ENCODE peak calls at places on chromosomes 16 and 17, in ten cellular contexts. O, F, G, Z, C, Y, J, X, S and L are unnamed samples.

GRCh38 chr17:58307468-58308172 is 21.0 kb downstream of the TSPOAP1 start:
- DNase-seq in G (peak; percentile 16), F (no peak), O (no peak), J (peak; percentile 14), C (no peak), Y (no peak), X (no peak), Z (no peak), S (peak; percentile 53), L (no peak)

GRCh38 chr16:48687421-48688038 is 77.5 kb upstream of the N4BP1 start:
- DNase-seq in S (peak; percentile 80), C (peak; percentile 70), J (peak; percentile 41), X (peak; percentile 18), F (no peak), Z (peak; percentile 79), G (peak; percentile 22), O (no peak), Y (no peak), L (peak; percentile 0)

GRCh38 chr16:31071861-31072260 is 2.2 kb downstream of the ZNF668 start:
- DNase-seq in Y (no peak), O (no peak), C (no peak), G (no peak), J (no peak), X (no peak), Z (peak; percentile 57), F (no peak), S (no peak), L (no peak)

GRCh38 chr17:30957741-30958140 is 13.1 kb upstream of the RNF135 start:
- DNase-seq in J (no peak), O (no peak), G (no peak), C (no peak), S (no peak), F (no peak), X (no peak), Z (no peak), Y (peak; percentile 49), L (no peak)

GRCh38 chr17:59972778-59973177 is 8.2 kb upstream of the RNFT1 start:
- DNase-seq in F (no peak), X (no peak), Y (no peak), Z (peak; percentile 58), J (no peak), O (no peak), S (no peak), G (no peak), C (no peak), L (no peak)

GRCh38 chr17:45143101-45143670 is 5.1 kb upstream of the HEXIM1 start:
- DNase-seq in Z (no peak), C (no peak), J (no peak), O (no peak), X (no peak), G (no peak), Y (peak; percentile 60), F (no peak), S (peak; percentile 78), L (no peak)

GRCh38 chr17:79092567-79092966 is 17.9 kb downstream of the ENGASE start:
- DNase-seq in F (no peak), Z (no peak), O (no peak), S (no peak), X (no peak), Y (no peak), G (no peak), C (no peak), J (no peak), L (no peak)

GRCh38 chr17:10316986-10317834 is 55.6 kb downstream of the MYH13 start:
- DNase-seq in O (no peak), S (peak; percentile 94), G (peak; percentile 79), X (peak; percentile 9), C (peak; percentile 69), Y (no peak), Z (peak; percentile 78), J (peak; percentile 70), F (no peak), L (peak; percentile 10)

DNA sequence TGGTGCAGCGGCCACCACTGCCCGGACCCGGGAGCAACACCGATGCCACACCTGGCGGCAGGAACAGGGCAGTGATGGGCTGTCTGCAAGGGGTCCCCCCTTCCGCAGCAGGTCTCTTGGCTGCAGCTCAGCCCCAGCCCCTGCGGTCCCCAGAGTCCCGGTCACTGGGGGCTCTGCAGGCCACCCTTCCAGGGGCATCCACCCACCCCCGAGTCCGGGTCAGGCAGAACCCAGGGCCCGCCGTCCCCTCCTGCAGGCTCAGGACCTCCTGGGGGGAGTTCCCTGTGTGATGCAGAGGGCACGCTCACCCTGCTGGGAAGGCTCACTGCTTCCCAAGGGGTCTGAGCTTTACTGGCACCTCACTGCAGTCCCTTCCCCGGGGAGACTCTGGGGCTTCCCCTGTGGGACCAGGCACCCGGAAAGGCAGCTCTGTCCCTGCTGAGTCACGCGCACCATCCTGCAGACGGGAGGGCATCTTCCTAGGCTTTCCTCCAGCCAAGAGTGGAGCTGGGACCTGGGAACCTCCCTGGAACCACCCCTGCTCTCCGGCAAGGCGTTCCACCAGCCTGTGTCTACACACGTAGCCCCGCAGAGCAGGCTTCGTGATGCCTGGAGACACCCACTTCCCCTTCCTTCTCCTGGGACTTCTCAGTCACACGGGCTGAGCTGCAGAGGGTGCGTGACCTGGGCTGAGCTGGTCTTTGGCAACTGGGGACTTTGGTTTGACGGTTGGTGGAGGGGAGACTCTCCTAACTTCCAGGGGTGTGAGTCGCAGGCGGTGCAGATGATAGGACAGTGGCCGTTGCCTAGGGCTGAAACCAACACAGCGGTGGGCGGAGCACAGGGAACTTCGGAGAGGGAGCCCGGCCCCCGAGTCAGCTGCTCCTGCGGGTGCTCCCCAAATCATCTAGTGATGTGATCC is 23.4 kb downstream of the SLC25A10 start:
- DNase-seq in Y (peak; percentile 82), C (no peak), G (peak; percentile 35), Z (peak; percentile 17), J (peak; percentile 43), O (no peak), X (no peak), F (no peak), S (peak; percentile 73), L (no peak)
- H3K27ac ChIP-seq in Y (no peak overlapping the region), C (peak overlapping the region; percentile 68), G (no peak overlapping the region), Z (no peak overlapping the region), J (no peak overlapping the region), O (no peak overlapping the region), X (no peak overlapping the region), F (no peak overlapping the region), S (no peak overlapping the region), L (no peak overlapping the region)

DNA sequence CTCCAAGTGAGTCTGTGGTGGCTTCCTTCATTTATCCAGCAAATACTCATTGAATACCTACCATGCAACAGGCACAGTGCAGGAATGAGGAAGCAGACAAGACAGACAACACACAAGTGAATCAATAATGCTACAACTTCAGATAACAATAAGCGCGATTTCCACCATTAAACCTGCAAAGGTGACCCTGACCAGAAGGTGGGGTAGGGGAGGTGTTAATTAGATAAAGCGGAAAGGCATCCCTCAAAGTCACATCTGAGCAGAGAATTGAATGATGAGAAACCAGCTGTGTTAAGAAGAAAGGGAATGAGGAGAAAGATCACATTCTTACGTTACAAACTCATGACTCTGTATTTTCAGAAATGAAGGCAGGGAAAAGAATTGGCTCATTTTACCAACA is 26.3 kb downstream of the ZZEF1 start:
- DNase-seq in C (no peak), F (no peak), X (no peak), S (no peak), J (no peak), O (no peak), G (no peak), Y (no peak), Z (no peak), L (no peak)
- H3K27ac ChIP-seq in C (no peak overlapping the region), F (no peak overlapping the region), X (no peak overlapping the region), S (no peak overlapping the region), J (no peak overlapping the region), O (no peak overlapping the region), G (no peak overlapping the region), Y (no peak overlapping the region), Z (no peak overlapping the region), L (no peak overlapping the region)

GRCh38 chr17:4480929-4481898 is 17.5 kb upstream of the SPNS2 start:
- DNase-seq in G (no peak), J (no peak), X (peak; percentile 30), F (no peak), Z (no peak), O (no peak), Y (peak; percentile 62), S (no peak), C (no peak), L (no peak)

GRCh38 chr17:4477286-4477791 is 21.3 kb upstream of the SPNS2 start:
- DNase-seq in C (no peak), Y (peak; percentile 70), F (no peak), X (no peak), O (no peak), S (no peak), J (no peak), G (no peak), Z (no peak), L (no peak)

GRCh38 chr17:4478318-4478830 is 20.3 kb upstream of the SPNS2 start:
- DNase-seq in X (no peak), O (no peak), G (no peak), S (no peak), C (no peak), F (no peak), J (no peak), Y (peak; percentile 59), Z (no peak), L (no peak)

GRCh38 chr17:4479982-4480751 is 18.5 kb upstream of the SPNS2 start:
- DNase-seq in J (no peak), C (no peak), X (no peak), Y (peak; percentile 87), F (no peak), O (no peak), G (no peak), Z (no peak), S (no peak), L (no peak)

DNA sequence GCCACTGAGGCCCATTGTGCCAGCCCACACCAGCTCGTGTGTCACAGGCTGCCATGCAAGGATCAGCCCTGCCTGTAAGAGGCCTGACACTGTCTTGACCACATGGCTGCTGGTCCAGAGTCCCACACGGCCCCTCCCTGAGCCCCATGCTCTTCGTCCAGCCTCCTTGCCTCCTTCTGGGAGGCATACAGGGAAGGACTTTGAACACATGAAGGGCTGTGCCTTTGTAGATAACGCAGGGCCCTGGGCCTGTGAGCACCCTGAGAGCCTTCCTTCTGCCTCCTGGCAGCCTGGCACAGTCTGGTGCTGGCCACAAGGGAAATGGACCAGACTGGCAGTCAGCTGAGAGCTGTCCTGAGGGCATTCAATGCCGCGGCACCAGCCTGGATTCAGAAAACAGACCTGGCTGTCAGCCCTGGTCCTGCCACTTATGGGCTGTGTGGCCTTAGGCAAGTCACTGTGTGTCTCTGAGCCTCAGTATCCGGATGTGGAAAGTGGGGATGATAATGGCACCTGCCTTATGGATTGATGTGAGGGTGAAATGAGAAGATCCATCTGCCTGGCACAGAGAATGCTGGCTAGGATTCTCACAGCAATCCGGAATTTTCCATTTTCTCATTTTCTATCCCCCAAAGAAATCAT is 19.2 kb upstream of the SPNS2 start:
- DNase-seq in S (no peak), F (no peak), Y (peak; percentile 63), G (no peak), O (no peak), Z (no peak), X (no peak), J (no peak), C (no peak), L (no peak)
- H3K27ac ChIP-seq in S (no peak overlapping the region), F (no peak overlapping the region), Y (peak overlapping the region; percentile 64), G (no peak overlapping the region), O (no peak overlapping the region), Z (no peak overlapping the region), X (no peak overlapping the region), J (no peak overlapping the region), C (no peak overlapping the region), L (no peak overlapping the region)

DNA sequence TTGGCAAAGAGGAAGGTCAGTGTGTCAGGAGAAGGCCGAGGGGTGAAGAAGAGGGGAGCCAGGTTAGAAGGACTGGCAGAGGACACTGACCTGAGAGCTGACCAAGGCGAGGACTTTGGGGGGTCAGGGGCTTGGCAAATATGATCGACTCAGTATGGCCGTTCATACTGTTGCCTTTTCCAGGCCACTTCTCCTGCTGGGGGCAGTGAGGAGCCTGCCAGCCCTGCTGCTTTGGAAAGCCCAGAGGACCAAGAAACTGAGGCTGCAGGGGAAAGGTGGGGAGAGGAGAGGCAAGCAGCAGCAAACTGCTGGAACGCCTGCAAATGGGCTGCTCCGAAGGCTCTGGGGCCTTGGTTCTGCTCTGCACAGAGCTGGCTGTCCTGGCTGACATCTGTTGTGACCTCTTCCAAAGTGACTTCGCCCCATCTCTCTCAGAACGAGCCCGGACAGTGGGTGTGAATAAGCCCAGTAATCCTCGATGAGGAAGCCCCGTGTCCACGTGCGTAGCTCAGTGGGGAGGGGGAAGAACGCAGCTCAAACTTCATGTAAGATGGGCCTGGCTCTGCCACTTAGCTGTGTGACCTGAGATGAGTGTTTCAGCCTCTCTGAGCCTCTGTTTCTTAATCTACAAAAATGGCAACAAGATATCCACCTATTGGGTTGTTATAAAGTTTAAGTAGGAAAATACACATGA is 111.3 kb downstream of the SALL1 start:
- DNase-seq in X (no peak), J (no peak), Y (no peak), C (no peak), S (peak; percentile 60), Z (no peak), G (no peak), F (no peak), O (no peak), L (no peak)
- H3K27ac ChIP-seq in X (no peak overlapping the region), J (no peak overlapping the region), Y (no peak overlapping the region), C (no peak overlapping the region), S (no peak overlapping the region), Z (no peak overlapping the region), G (no peak overlapping the region), F (no peak overlapping the region), O (no peak overlapping the region), L (no peak overlapping the region)